ENCODE peak calls at places on chromosomes 16 and 17, in six cellular contexts. P is Caco-2, F is AG04449, R is cardiac fibroblast, E is pancreas, G is dorsolateral prefrontal cortex. O is an unnamed sample.

GRCh38 chr16:66326995-66327513 is 39.4 kb upstream of the CDH5 start:
- DNase-seq in P (peak; percentile 82), F (no peak), R (no peak), E (peak; percentile 44), G (peak; percentile 62), O (peak; percentile 10)

GRCh38 chr16:74667215-74667765 is 613 bp upstream of the RFWD3 start:
- DNase-seq in P (peak; percentile 69), F (no peak), R (peak; percentile 35), E (no peak), G (peak; percentile 45), O (peak; percentile 30)

GRCh38 chr17:4673986-4674770 is 29.8 kb downstream of the PELP1 start:
- DNase-seq in P (no peak), F (no peak), R (no peak), E (no peak), G (no peak), O (no peak)

GRCh38 chr17:3845361-3845753 is 689 bp downstream of the NCBP3 start:
- DNase-seq in P (no peak), F (no peak), R (no peak), E (no peak), G (no peak), O (peak; percentile 30)

GRCh38 chr16:23254338-23254737 is 47.8 kb upstream of the SCNN1B start:
- DNase-seq in P (no peak), F (peak; percentile 26), R (peak; percentile 10), E (no peak), G (no peak), O (peak; percentile 24)

GRCh38 chr16:84929421-84930297 is 81.7 kb downstream of the ZDHHC7 start:
- DNase-seq in P (no peak), F (no peak), R (no peak), E (no peak), G (no peak), O (no peak)

GRCh38 chr17:35541434-35541833 is 4.0 kb upstream of the SLFN12L start:
- DNase-seq in P (no peak), F (no peak), R (no peak), E (no peak), G (no peak), O (peak; percentile 11)

GRCh38 chr16:11254913-11255736 is 879 bp downstream of the SOCS1 start:
- DNase-seq in P (no peak), F (no peak), R (peak; percentile 37), E (no peak), G (no peak), O (peak; percentile 61)

GRCh38 chr16:85104821-85105391 is 7.4 kb downstream of the CIBAR2 start:
- DNase-seq in P (no peak), F (no peak), R (no peak), E (no peak), G (no peak), O (no peak)

GRCh38 chr17:50155115-50155819 is 4.8 kb upstream of the PPP1R9B start:
- DNase-seq in P (no peak), F (no peak), R (peak; percentile 49), E (no peak), G (no peak), O (peak; percentile 87)

GRCh38 chr17:83067718-83068261 is 11.6 kb upstream of the METRNL start:
- DNase-seq in P (peak; percentile 61), F (no peak), R (no peak), E (peak; percentile 11), G (no peak), O (no peak)

GRCh38 chr16:87254271-87254670 is 62.9 kb downstream of the C16orf95 start:
- DNase-seq in P (no peak), F (no peak), R (no peak), E (no peak), G (no peak), O (no peak)

GRCh38 chr16:19417640-19418039 is at the start of gene TMC5:
- DNase-seq in P (no peak), F (no peak), R (no peak), E (no peak), G (no peak), O (no peak)

GRCh38 chr16:48126801-48127644 is 28.8 kb downstream of the ABCC12 start:
- DNase-seq in P (no peak), F (peak; percentile 100), R (peak; percentile 88), E (peak; percentile 47), G (no peak), O (peak; percentile 92)

GRCh38 chr17:42178817-42179216 is 2.1 kb downstream of the KCNH4 start:
- DNase-seq in P (no peak), F (no peak), R (no peak), E (no peak), G (no peak), O (no peak)

GRCh38 chr16:86714166-86714565 is 135.8 kb downstream of the FOXL1 start:
- DNase-seq in P (no peak), F (no peak), R (peak; percentile 53), E (no peak), G (no peak), O (peak; percentile 18)

GRCh38 chr17:72922223-72922622 is 170.3 kb downstream of the SLC39A11 start:
- DNase-seq in P (no peak), F (no peak), R (no peak), E (no peak), G (no peak), O (no peak)

GRCh38 chr17:46772879-46773620 is 45.4 kb downstream of the WNT3 start:
- DNase-seq in P (no peak), F (no peak), R (no peak), E (no peak), G (no peak), O (no peak)

GRCh38 chr17:51921500-51921899 is 237.0 kb downstream of the CA10 start:
- DNase-seq in P (no peak), F (no peak), R (no peak), E (no peak), G (no peak), O (no peak)

GRCh38 chr17:74981979-74982662 is 5.3 kb upstream of the CDR2L start:
- DNase-seq in P (peak; percentile 89), F (no peak), R (peak; percentile 67), E (peak; percentile 68), G (peak; percentile 86), O (peak; percentile 44)

GRCh38 chr17:27756467-27757371 is 43.6 kb downstream of the NOS2 start:
- DNase-seq in P (peak; percentile 75), F (no peak), R (peak; percentile 62), E (no peak), G (peak; percentile 62), O (peak; percentile 77)

GRCh38 chr16:62014534-62014933 is 21.7 kb downstream of the CDH8 start:
- DNase-seq in P (no peak), F (no peak), R (no peak), E (no peak), G (no peak), O (no peak)

GRCh38 chr16:47732806-47733150 is 271.6 kb downstream of the PHKB start:
- DNase-seq in P (no peak), F (peak; percentile 80), R (peak; percentile 91), E (no peak), G (no peak), O (peak; percentile 96)

GRCh38 chr17:74641224-74641948 is 17.8 kb upstream of the CD300E start:
- DNase-seq in P (peak; percentile 20), F (no peak), R (no peak), E (no peak), G (no peak), O (no peak)

GRCh38 chr17:36117505-36118382 is 14.1 kb downstream of the CCL4 start:
- DNase-seq in P (no peak), F (no peak), R (no peak), E (no peak), G (no peak), O (no peak)

GRCh38 chr16:85354623-85355514 is 242.6 kb upstream of the CIBAR2 start:
- DNase-seq in P (no peak), F (peak; percentile 88), R (peak; percentile 29), E (no peak), G (no peak), O (peak; percentile 74)

GRCh38 chr17:1493291-1493980 is 950 bp upstream of the MYO1C start:
- DNase-seq in P (no peak), F (no peak), R (no peak), E (no peak), G (no peak), O (no peak)

GRCh38 chr16:12901597-12902436 is at the start of gene SHISA9:
- DNase-seq in P (no peak), F (no peak), R (no peak), E (no peak), G (no peak), O (peak; percentile 2)

GRCh38 chr17:55267777-55268648 is 3.3 kb downstream of the HLF start:
- DNase-seq in P (no peak), F (no peak), R (no peak), E (no peak), G (no peak), O (no peak)
- H3K4me3 ChIP-seq in P (no peak overlapping the region), F (no peak overlapping the region), R (no peak overlapping the region), E (no peak overlapping the region), G (peak overlapping the region; percentile 31), O (no peak overlapping the region)

DNA sequence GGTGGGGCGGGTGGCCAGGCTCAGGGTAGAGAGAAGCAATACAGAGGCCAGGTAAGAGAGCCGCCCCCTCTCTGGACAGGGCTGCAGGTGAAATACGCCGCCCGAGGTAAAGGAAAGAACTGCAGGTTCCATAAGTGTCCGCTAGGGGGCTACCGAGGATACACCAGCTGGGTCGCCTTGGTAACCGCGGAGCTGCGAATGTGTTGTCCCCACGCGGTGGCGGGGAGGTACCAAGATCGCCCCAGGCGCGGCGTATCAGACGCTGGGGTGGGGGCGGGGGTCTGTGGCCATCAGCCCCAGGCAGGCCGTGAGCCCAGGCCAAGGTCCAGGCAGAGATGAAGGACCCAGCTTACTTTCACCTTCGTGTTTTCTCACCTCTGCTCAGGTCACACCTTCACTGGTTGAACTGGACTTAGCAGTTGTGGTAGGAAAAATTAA is 18.4 kb upstream of the ZFP90 start:
- DNase-seq in P (peak; percentile 93), F (no peak), R (peak; percentile 80), E (peak; percentile 88), G (peak; percentile 75), O (peak; percentile 83)
- TF ChIP-seq CTCF in P (peak; percentile 100), F (peak; percentile 98), R (peak; percentile 100), E (peak; percentile 98), G (peak; percentile 93), O (peak; percentile 96)

GRCh38 chr17:29615048-29615385 is 7.7 kb downstream of the CORO6 start:
- DNase-seq in P (no peak), F (no peak), R (peak; percentile 29), E (no peak), G (no peak), O (peak; percentile 62)
- H3K4me3 ChIP-seq in P (peak overlapping the region; percentile 42), F (peak overlapping the region; percentile 39), R (no peak overlapping the region), E (no peak overlapping the region), G (peak overlapping the region; percentile 32), O (peak overlapping the region; percentile 47)

DNA sequence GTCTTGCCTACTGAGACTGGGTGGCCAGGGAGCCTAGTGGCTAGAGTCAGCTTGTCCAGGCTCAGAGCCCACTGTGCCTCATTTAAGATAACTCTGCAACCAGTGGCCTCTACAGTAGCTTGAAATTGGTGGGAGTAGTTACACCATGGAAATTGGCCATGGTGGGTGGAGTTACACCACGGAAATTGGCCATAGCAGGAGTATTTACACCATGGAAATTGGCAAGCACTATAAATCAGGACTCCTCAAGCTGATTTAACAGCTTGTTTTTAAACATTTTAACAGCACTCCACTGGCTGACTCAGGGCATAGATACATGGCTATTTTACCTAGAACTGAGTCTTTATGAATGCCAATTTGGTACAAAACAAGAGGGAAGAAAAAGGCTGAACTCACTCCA is 27.7 kb upstream of the AKTIP start:
- DNase-seq in P (no peak), F (no peak), R (no peak), E (no peak), G (no peak), O (no peak)
- TF ChIP-seq CTCF in P (no peak), F (no peak), R (no peak), E (no peak), G (no peak), O (no peak)

O was measured in choroid plexus epithelial cell.